ENCODE peak calls at places on chromosomes 2 and 18, in five cellular contexts. D is stimulated activated CD8-positive, alpha-beta memory T cell treated with anti-CD3 and anti-CD28 coated beads, Interleukin-15, amount 100 ng/mL, for 48 hours; P is activated CD4-positive, alpha-beta T cell treated with anti-CD3 and anti-CD28 coated beads for 48 hours; K is mesenchymal stem cell; Z is neural crest cell. M is an unnamed sample.

GRCh38 chr18:62625019-62625418 is 90.3 kb upstream of the PHLPP1 start:
- DNase-seq in D (no peak), P (no peak), K (no peak), Z (no peak), M (no peak)

GRCh38 chr2:45904931-45905642 is 253.6 kb downstream of the PRKCE start:
- DNase-seq in D (no peak), P (no peak), K (no peak), Z (no peak), M (no peak)

GRCh38 chr18:25074925-25075693 is 276.9 kb downstream of the ZNF521 start:
- DNase-seq in D (no peak), P (no peak), K (no peak), Z (no peak), M (no peak)

GRCh38 chr2:203659650-203660049 is 46.8 kb upstream of the CD28 start:
- DNase-seq in D (no peak), P (no peak), K (no peak), Z (no peak), M (no peak)

GRCh38 chr18:1213126-1213525 is 308.5 kb downstream of the ADCYAP1 start:
- DNase-seq in D (no peak), P (no peak), K (no peak), Z (no peak), M (no peak)

GRCh38 chr2:236682651-236683422 is 113.2 kb downstream of the ACKR3 start:
- DNase-seq in D (no peak), P (no peak), K (no peak), Z (no peak), M (no peak)

GRCh38 chr2:158935617-158936016 is 32.8 kb upstream of the TANC1 start:
- DNase-seq in D (no peak), P (no peak), K (no peak), Z (no peak), M (no peak)

GRCh38 chr2:28267282-28267681 is 125.4 kb upstream of the FOSL2 start:
- DNase-seq in D (no peak), P (no peak), K (no peak), Z (no peak), M (no peak)

GRCh38 chr2:224072541-224073188 is 33.6 kb upstream of the SERPINE2 start:
- DNase-seq in D (no peak), P (no peak), K (peak), Z (no peak), M (no peak)

GRCh38 chr18:52615943-52616342 is 275.9 kb downstream of the DCC start:
- DNase-seq in D (no peak), P (no peak), K (no peak), Z (no peak), M (no peak)

GRCh38 chr2:169727065-169727464 is 6.6 kb upstream of the KLHL23 start:
- DNase-seq in D (no peak), P (no peak), K (no peak), Z (no peak), M (no peak)

GRCh38 chr2:46230115-46230571 is 67.1 kb upstream of the EPAS1 start:
- DNase-seq in D (no peak), P (no peak), K (no peak), Z (no peak), M (no peak)

GRCh38 chr2:183359867-183360266 is 235.6 kb downstream of the NUP35 start:
- DNase-seq in D (no peak), P (peak), K (no peak), Z (no peak), M (no peak)

GRCh38 chr2:146031158-146031557 is 1511.2 kb upstream of the ZEB2 start:
- DNase-seq in D (no peak), P (no peak), K (no peak), Z (no peak), M (no peak)

M was measured in Caco-2.